ENCODE peak calls at places on chromosomes 13 and 19, in seven cellular contexts. V is SJSA1, F is ovary, M is sigmoid colon, W is neuronal stem cell, L is transverse colon, H is tibial nerve. X is an unnamed sample.

GRCh38 chr13:97058896-97059295 is 64.6 kb upstream of the OXGR1 start:
- DNase-seq in M (no peak), L (no peak), W (no peak), V (no peak), F (no peak), H (no peak), X (no peak)

GRCh38 chr13:74388626-74389025 is 254.4 kb upstream of the KLF12 start:
- DNase-seq in F (no peak), W (no peak), H (no peak), L (no peak), V (no peak), M (no peak), X (no peak)

GRCh38 chr19:18401580-18402112 is 4.2 kb upstream of the LRRC25 start:
- DNase-seq in H (no peak), F (no peak), M (peak), L (peak), V (no peak), W (no peak), X (no peak)

GRCh38 chr19:40443131-40443929 is 805 bp downstream of the SERTAD3 start:
- DNase-seq in L (peak), F (peak), M (peak), V (peak), H (peak), W (peak), X (peak)

GRCh38 chr19:28705008-28705407 is 507.9 kb downstream of the UQCRFS1 start:
- DNase-seq in H (no peak), W (no peak), F (no peak), V (peak), M (no peak), L (no peak), X (no peak)

GRCh38 chr19:1101337-1101698 is 2.5 kb upstream of the GPX4 start:
- DNase-seq in W (no peak), V (no peak), H (no peak), M (peak), L (peak), F (peak), X (no peak)

GRCh38 chr19:36245210-36246005 is 30.5 kb downstream of the ZNF146 start:
- DNase-seq in W (peak), L (no peak), V (no peak), F (no peak), H (no peak), M (no peak), X (no peak)

GRCh38 chr19:4115050-4115817 is 8.7 kb downstream of the MAP2K2 start:
- DNase-seq in F (no peak), L (peak), W (no peak), M (no peak), V (no peak), H (no peak), X (peak)

GRCh38 chr19:34880034-34880433 is 46.7 kb upstream of the ZNF30 start:
- DNase-seq in F (no peak), V (no peak), W (no peak), M (no peak), H (no peak), L (no peak), X (no peak)

GRCh38 chr19:43124360-43124759 is 41.9 kb upstream of the PSG2 start:
- DNase-seq in V (no peak), L (no peak), F (no peak), W (no peak), M (no peak), H (no peak), X (no peak)

GRCh38 chr13:67549331-67549730 is 319.2 kb upstream of the PCDH9 start:
- DNase-seq in W (no peak), L (no peak), H (no peak), M (no peak), F (no peak), V (no peak), X (no peak)

GRCh38 chr19:34224996-34225658 is 29.2 kb upstream of the GARRE1 start:
- DNase-seq in M (no peak), W (no peak), H (no peak), L (no peak), V (no peak), F (no peak), X (no peak)

GRCh38 chr19:4447327-4448146 is 10.1 kb downstream of the UBXN6 start:
- DNase-seq in L (no peak), F (no peak), V (no peak), H (no peak), W (no peak), M (no peak), X (no peak)

GRCh38 chr13:111855786-111856185 is 211.2 kb upstream of the SOX1 start:
- DNase-seq in V (no peak), M (no peak), F (no peak), W (no peak), H (no peak), L (no peak), X (no peak)

GRCh38 chr13:40401911-40402776 is 264.3 kb downstream of the FOXO1 start:
- DNase-seq in H (peak), L (peak), M (peak), F (peak), W (no peak), V (peak), X (peak)

GRCh38 chr13:51235756-51236564 is 13.8 kb downstream of the FAM124A start:
- DNase-seq in V (peak), W (no peak), L (no peak), M (no peak), F (no peak), H (no peak), X (no peak)

GRCh38 chr19:18386543-18387251 is 739 bp downstream of the GDF15 start:
- DNase-seq in H (peak), W (no peak), F (no peak), V (no peak), L (peak), M (no peak), X (no peak)

GRCh38 chr19:20664917-20665781 is 3.8 kb upstream of the ZNF626 start:
- DNase-seq in L (no peak), H (no peak), M (no peak), F (peak), V (no peak), W (peak), X (peak)

GRCh38 chr19:17264641-17264979 is at the start of gene USHBP1:
- DNase-seq in M (no peak), H (no peak), W (no peak), F (no peak), L (no peak), V (no peak), X (no peak)

GRCh38 chr19:17266589-17266974 is 661 bp upstream of the BABAM1 start:
- DNase-seq in F (no peak), W (no peak), M (no peak), V (no peak), L (no peak), H (no peak), X (no peak)

GRCh38 chr19:17266026-17266425 is 1.2 kb upstream of the BABAM1 start:
- DNase-seq in V (no peak), H (no peak), W (no peak), L (no peak), F (no peak), M (no peak), X (no peak)

GRCh38 chr19:17268754-17269153 is 1.5 kb downstream of the BABAM1 start:
- DNase-seq in W (no peak), V (no peak), L (no peak), H (no peak), M (no peak), F (no peak), X (no peak)

DNA sequence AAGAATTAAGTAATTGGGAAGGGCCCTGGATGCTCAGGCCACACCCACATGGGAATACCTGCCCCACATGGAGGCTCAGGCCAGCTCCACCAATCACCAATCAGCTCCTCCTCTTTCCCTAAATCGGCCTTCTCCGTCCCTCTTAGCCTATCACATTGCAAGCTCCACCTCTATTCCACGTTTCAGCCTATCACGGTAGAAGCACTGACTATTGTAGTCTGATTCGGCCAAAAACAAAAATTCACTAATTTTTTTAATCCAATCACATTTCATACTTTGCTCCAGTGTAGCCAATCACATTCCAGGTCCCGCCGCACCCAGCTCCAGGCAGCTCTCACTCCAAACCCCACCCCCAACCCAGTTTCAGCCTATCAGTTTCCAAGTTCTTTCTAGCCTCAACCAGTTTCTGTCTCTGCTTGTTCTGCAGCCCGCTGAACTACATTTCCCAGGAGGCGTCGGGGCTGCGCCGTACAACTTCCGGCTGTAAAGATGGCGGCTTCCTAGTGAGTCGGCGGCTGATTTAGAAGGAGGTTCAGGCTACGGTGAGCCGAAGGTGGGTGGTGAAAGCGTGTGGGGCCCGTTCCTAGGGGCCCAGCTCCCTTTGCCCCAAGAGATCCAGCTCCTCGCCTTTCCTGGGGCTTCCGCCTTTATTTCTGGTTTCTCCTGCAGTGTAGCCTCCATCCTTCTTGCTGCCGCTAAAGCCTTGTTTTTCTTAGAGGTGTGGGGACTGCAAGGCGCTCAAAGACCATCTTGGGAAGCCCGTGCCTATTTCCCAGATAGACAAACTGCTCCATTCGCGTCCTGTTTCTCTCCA is at the start of gene BABAM1:
- DNase-seq in V (peak), M (peak), F (peak), L (peak), H (peak), W (peak), X (peak)
- H3K27ac ChIP-seq in V (peak), M (peak), F (peak), L (peak), H (no peak), W (peak), X (peak)

GRCh38 chr13:28984825-28985224 is 164.7 kb downstream of the MTUS2 start:
- DNase-seq in W (no peak), M (no peak), L (no peak), V (no peak), H (no peak), F (no peak), X (no peak)
- H3K27ac ChIP-seq in W (no peak), M (no peak), L (no peak), V (no peak), H (no peak), F (no peak), X (no peak)

GRCh38 chr13:47397739-47398138 is 500.9 kb upstream of the HTR2A start:
- DNase-seq in W (no peak), M (no peak), F (no peak), H (no peak), V (no peak), L (no peak), X (no peak)

GRCh38 chr13:47396915-47397314 is 500.1 kb upstream of the HTR2A start:
- DNase-seq in V (no peak), W (no peak), L (no peak), M (no peak), H (no peak), F (no peak), X (no peak)

DNA sequence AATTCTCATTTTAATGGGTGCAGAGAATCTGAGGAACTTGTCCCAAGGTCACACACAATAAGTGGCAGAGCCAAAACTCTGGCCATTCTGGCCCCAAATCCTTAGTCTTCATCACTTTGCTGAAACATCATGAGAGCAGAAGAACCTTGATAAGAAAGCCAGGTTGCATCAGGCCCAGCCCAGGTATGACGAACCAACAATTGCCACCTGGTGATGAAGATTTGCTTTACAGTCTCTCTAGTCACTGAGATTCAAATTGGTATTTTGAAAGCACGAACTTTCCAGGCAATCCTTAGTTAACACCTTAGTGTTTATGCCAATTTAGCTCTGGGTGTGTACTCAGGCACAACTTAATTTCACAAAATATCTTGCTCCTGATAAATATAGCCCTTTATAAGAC is 502.7 kb upstream of the HTR2A start:
- DNase-seq in L (no peak), V (no peak), H (no peak), M (no peak), F (no peak), W (no peak), X (no peak)
- H3K27ac ChIP-seq in L (no peak), V (no peak), H (no peak), M (no peak), F (no peak), W (no peak), X (no peak)

DNA sequence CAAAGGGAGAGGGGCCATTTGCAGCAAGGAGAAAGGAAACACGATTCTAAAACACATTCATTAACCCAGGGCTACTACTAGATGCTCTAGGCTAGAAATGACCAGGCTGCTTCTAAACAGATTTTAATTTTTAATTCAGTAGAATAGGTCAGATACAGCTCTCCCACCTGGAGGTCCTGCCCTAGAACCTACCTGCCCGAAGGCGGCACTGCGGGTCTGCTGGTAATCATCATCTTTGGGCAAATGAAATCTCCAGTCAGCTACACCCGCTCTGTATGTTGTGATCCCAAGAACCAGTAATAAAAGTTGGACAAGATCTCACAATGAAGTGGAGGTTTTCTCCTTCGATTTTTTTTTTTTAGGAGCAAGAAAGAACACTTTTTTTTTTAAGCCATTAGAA is 345.3 kb downstream of the ENOX1 start:
- DNase-seq in M (no peak), L (no peak), W (no peak), V (no peak), F (no peak), H (no peak), X (no peak)
- H3K27ac ChIP-seq in M (no peak), L (no peak), W (no peak), V (no peak), F (no peak), H (no peak), X (no peak)

X was measured in caudate nucleus.